ENCODE peak calls at places on chromosomes 2 and 18, in ten cellular contexts. J is left ventricle myocardium inferior, A is retinal pigment epithelial cell, C is HL-60, Z is glutamatergic neuron, U is brain microvascular endothelial cell, Q is body of pancreas, T is cardiac fibroblast, X is fibroblast of villous mesenchyme, B is Calu3. K is an unnamed sample.

GRCh38 chr2:118978064-118978463 is 36.1 kb downstream of the MARCO start:
- DNase-seq in X (no peak), Q (no peak), B (no peak), U (no peak), Z (no peak), J (no peak), C (no peak), A (no peak), T (no peak), K (no peak)

GRCh38 chr2:171762879-171763573 is 75.8 kb downstream of the DYNC1I2 start:
- DNase-seq in B (no peak), U (peak), T (peak), C (no peak), Q (no peak), J (no peak), Z (peak), X (peak), A (no peak), K (no peak)

GRCh38 chr2:240512666-240513535 is 44.9 kb downstream of the ANKMY1 start:
- DNase-seq in B (no peak), Z (no peak), J (no peak), X (no peak), C (no peak), Q (no peak), A (no peak), T (no peak), U (no peak), K (no peak)

GRCh38 chr18:38167623-38168022 is 602.0 kb upstream of the CELF4 start:
- DNase-seq in J (no peak), A (no peak), Z (no peak), B (no peak), U (no peak), Q (no peak), X (no peak), T (no peak), C (no peak), K (no peak)

GRCh38 chr2:61910603-61911002 is 5.1 kb downstream of the COMMD1 start:
- DNase-seq in A (no peak), C (no peak), T (peak), U (no peak), Z (no peak), X (peak), Q (no peak), B (peak), J (no peak), K (no peak)

GRCh38 chr2:217106650-217107014 is 246.8 kb upstream of the TNP1 start:
- DNase-seq in B (no peak), C (no peak), J (no peak), Z (no peak), T (peak), U (peak), A (no peak), X (peak), Q (no peak), K (no peak)

GRCh38 chr2:208040199-208041171 is 15.2 kb upstream of the PLEKHM3 start:
- DNase-seq in T (peak), X (peak), U (peak), Z (peak), B (peak), A (no peak), Q (peak), J (peak), C (peak), K (peak)

GRCh38 chr2:39308778-39309177 is 65.0 kb upstream of the CDKL4 start:
- DNase-seq in B (no peak), X (no peak), A (no peak), Z (no peak), J (no peak), T (no peak), C (no peak), Q (no peak), U (no peak), K (no peak)

GRCh38 chr2:133802366-133802765 is 234.1 kb upstream of the NCKAP5 start:
- DNase-seq in X (no peak), T (no peak), C (no peak), U (no peak), J (no peak), A (no peak), Z (no peak), Q (no peak), B (no peak), K (no peak)

GRCh38 chr2:25305809-25306208 is 35.9 kb downstream of the DNMT3A start:
- DNase-seq in B (no peak), J (peak), Q (no peak), Z (peak), U (no peak), A (no peak), T (peak), X (no peak), C (no peak), K (no peak)

GRCh38 chr18:65093341-65093740 is 657.5 kb upstream of the CDH7 start:
- DNase-seq in X (no peak), U (no peak), Q (no peak), B (no peak), J (no peak), A (no peak), C (no peak), T (no peak), Z (peak), K (no peak)

GRCh38 chr2:236934166-236934565 is 151.5 kb upstream of the COPS8 start:
- DNase-seq in X (no peak), J (no peak), C (no peak), Q (no peak), T (no peak), A (no peak), U (no peak), Z (no peak), B (no peak), K (no peak)

GRCh38 chr2:220154243-220154642 is 526.8 kb downstream of the SLC4A3 start:
- DNase-seq in Q (no peak), B (no peak), X (no peak), A (no peak), U (no peak), Z (no peak), J (no peak), T (no peak), C (no peak), K (no peak)

GRCh38 chr18:54783100-54783499 is 45.2 kb upstream of the RAB27B start:
- DNase-seq in C (no peak), B (no peak), A (no peak), Q (no peak), X (no peak), J (no peak), T (no peak), U (no peak), Z (no peak), K (no peak)

GRCh38 chr2:37552339-37552738 is 119.1 kb downstream of the CDC42EP3 start:
- DNase-seq in A (no peak), B (no peak), J (no peak), U (no peak), Z (no peak), C (no peak), X (no peak), T (no peak), Q (no peak), K (no peak)

GRCh38 chr2:127503491-127503890 is 22.8 kb downstream of the IWS1 start:
- DNase-seq in B (no peak), Q (no peak), C (no peak), J (no peak), X (no peak), Z (no peak), U (no peak), A (no peak), T (no peak), K (no peak)

GRCh38 chr2:113272463-113272862 is 6.3 kb downstream of the PAX8 start:
- DNase-seq in B (no peak), Z (no peak), A (no peak), C (no peak), X (no peak), J (no peak), Q (no peak), U (no peak), T (no peak), K (no peak)

GRCh38 chr2:173087214-173087581 is 11.6 kb downstream of the MAP3K20 start:
- DNase-seq in X (peak), Z (no peak), Q (no peak), B (no peak), C (no peak), A (no peak), U (no peak), T (peak), J (no peak), K (no peak)

GRCh38 chr18:22514655-22515054 is 96.9 kb upstream of the CTAGE1 start:
- DNase-seq in Z (no peak), J (no peak), X (no peak), A (no peak), Q (no peak), T (no peak), C (no peak), U (no peak), B (no peak), K (no peak)

GRCh38 chr2:124131271-124131670 is 106.2 kb downstream of the CNTNAP5 start:
- DNase-seq in T (no peak), J (no peak), Z (no peak), X (no peak), A (no peak), U (no peak), Q (no peak), C (no peak), B (no peak), K (no peak)

GRCh38 chr2:134549104-134549503 is 169.7 kb downstream of the TMEM163 start:
- DNase-seq in C (no peak), A (no peak), U (no peak), J (no peak), Q (no peak), T (peak), B (no peak), Z (no peak), X (peak), K (no peak)

GRCh38 chr18:34352385-34353163 is 127.9 kb upstream of the NOL4 start:
- DNase-seq in T (peak), Q (peak), B (no peak), J (no peak), U (no peak), A (no peak), X (peak), Z (no peak), C (no peak), K (no peak)

GRCh38 chr18:39480494-39481245 is 1915.1 kb upstream of the CELF4 start:
- DNase-seq in Q (no peak), T (peak), B (no peak), Z (no peak), C (no peak), J (no peak), U (no peak), A (no peak), X (peak), K (no peak)

GRCh38 chr18:10065296-10065695 is 151.5 kb downstream of the VAPA start:
- DNase-seq in Z (no peak), U (no peak), Q (no peak), A (no peak), B (no peak), X (no peak), J (no peak), C (no peak), T (no peak), K (no peak)
- TF ChIP-seq CTCF in Z (no peak), U (no peak), Q (no peak), A (no peak), B (no peak), X (no peak), J (no peak), C (no peak), T (no peak), K (no peak)

GRCh38 chr18:45137089-45137423 is 456.4 kb downstream of the SETBP1 start:
- DNase-seq in A (no peak), B (no peak), T (no peak), Z (no peak), X (no peak), Q (no peak), C (no peak), U (no peak), J (no peak), K (no peak)

GRCh38 chr18:45136381-45137088 is 455.8 kb downstream of the SETBP1 start:
- DNase-seq in J (no peak), B (no peak), U (no peak), Q (no peak), T (no peak), A (no peak), X (no peak), C (no peak), Z (no peak), K (no peak)

GRCh38 chr18:45127395-45127794 is 446.7 kb downstream of the SETBP1 start:
- DNase-seq in A (no peak), B (no peak), T (no peak), Z (no peak), U (no peak), C (no peak), X (peak), Q (no peak), J (no peak), K (no peak)

DNA sequence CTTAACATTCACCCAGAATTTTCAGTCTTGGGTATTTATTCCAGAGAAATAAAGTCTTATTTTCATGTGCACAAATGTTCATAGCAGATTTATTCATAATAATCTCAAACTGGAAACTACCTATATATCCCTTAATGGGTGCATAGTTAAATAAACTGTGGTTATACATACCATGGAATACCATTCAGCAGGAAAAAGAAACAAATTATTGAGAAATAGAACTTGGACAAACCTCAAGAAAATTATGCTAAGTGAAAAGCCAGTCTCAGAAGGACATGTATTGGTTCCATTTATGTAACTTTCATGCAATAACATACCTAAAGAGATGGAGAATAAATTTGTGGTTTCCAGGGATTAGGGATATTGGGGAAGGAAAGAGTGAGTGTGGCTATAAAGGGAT is 452.6 kb downstream of the SETBP1 start:
- DNase-seq in J (no peak), U (no peak), A (no peak), X (no peak), B (no peak), Z (no peak), Q (no peak), C (no peak), T (no peak), K (no peak)
- TF ChIP-seq CTCF in J (no peak), U (no peak), A (no peak), X (no peak), B (no peak), Z (no peak), Q (no peak), C (no peak), T (no peak), K (no peak)

DNA sequence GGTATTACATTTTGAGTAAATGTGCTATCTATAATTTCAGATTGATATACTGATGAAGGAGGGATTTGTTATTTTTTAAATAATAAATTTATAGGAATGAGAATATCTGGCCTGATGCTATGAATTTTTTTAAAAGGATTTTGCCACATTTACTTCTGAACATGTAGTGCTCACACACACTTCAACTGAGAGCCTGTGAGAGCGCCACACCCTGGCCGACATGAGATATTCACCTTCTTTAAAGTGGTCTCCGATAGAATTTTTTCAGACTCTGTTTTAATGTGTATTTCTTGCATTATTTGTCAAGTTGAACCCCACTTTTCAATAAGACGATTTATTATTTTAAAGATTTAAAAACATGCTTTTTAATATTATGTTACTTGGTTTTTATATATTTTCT is 813.3 kb downstream of the DCC start:
- DNase-seq in X (no peak), T (peak), B (no peak), C (no peak), Z (peak), J (no peak), Q (no peak), A (no peak), U (no peak), K (no peak)
- TF ChIP-seq CTCF in X (no peak), T (no peak), B (no peak), C (no peak), Z (peak), J (peak), Q (no peak), A (peak), U (no peak), K (no peak)

DNA sequence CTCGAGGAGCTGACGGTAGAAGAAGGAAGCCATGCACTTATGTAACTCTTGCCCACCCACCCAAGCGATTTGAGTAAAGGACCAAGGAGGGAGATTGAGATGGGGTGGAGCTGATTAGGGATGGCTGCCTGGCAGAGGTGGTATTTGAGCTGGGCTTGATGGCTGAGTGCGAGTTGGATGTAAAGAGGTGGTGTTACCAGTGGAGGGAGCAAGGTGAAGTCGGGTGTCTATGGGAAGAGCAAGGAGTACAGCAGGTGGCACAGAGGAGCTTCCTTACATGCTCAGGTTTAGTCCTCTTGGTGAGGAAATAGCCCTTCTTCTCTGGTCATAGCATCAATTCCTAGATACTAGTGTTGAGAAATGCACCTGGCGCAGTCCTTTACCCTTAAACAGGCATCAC is 294.2 kb upstream of the SKOR2 start:
- DNase-seq in B (no peak), J (no peak), X (no peak), C (no peak), T (no peak), U (no peak), A (no peak), Z (no peak), Q (no peak), K (no peak)
- TF ChIP-seq CTCF in B (no peak), J (no peak), X (no peak), C (no peak), T (no peak), U (no peak), A (no peak), Z (no peak), Q (no peak), K (no peak)

DNA sequence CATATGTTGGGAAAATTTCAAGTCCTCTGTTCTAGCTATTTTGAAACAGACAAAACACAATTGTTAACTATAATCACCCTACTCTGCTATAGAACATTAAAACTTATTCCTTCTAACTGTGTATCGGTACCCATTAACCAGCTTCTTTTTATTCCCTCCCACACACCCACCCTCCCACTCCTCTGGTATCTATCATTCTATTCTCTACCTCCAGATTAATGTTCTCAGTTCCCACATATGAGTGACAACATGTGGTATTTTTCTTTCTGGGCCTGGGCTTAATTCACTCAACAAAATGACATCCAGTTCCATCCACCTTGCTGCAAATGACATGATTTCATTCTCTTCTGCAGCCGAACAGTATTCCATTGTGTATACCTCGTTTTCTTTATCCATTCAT is 43.3 kb downstream of the EXOC6B start:
- DNase-seq in Z (no peak), J (no peak), Q (no peak), X (no peak), A (no peak), U (no peak), B (no peak), C (no peak), T (no peak), K (no peak)
- TF ChIP-seq CTCF in Z (no peak), J (no peak), Q (no peak), X (no peak), A (no peak), U (no peak), B (no peak), C (no peak), T (no peak), K (no peak)